ENCODE peak calls at places on chromosomes 16 and 17, in four cellular contexts. One of them, this sample, is unnamed.

GRCh38 chr16:14473488-14473887 is 156.6 kb downstream of the PARN start:
- DNase-seq in ascending aorta: no peak
- DNase-seq in T-helper 17 cell: no peak
- DNase-seq in DND-41: no peak
- DNase-seq in this sample: no peak

GRCh38 chr17:58577696-58578095 is 63.3 kb upstream of the MTMR4 start:
- DNase-seq in DND-41: peak
- DNase-seq in ascending aorta: no peak
- DNase-seq in T-helper 17 cell: peak
- DNase-seq in this sample: no peak

GRCh38 chr17:80596760-80597608 is 52.3 kb downstream of the RPTOR start:
- DNase-seq in ascending aorta: no peak
- DNase-seq in DND-41: no peak
- DNase-seq in T-helper 17 cell: no peak
- DNase-seq in this sample: no peak

GRCh38 chr17:15236281-15237105 is 28.6 kb downstream of the PMP22 start:
- DNase-seq in ascending aorta: no peak
- DNase-seq in DND-41: no peak
- DNase-seq in T-helper 17 cell: no peak
- DNase-seq in this sample: no peak

GRCh38 chr17:3834811-3835210 is 11.2 kb downstream of the NCBP3 start:
- DNase-seq in DND-41: no peak
- DNase-seq in T-helper 17 cell: no peak
- DNase-seq in ascending aorta: no peak
- DNase-seq in this sample: no peak

GRCh38 chr17:51802544-51802943 is 356.0 kb downstream of the CA10 start:
- DNase-seq in T-helper 17 cell: no peak
- DNase-seq in ascending aorta: no peak
- DNase-seq in DND-41: no peak
- DNase-seq in this sample: no peak

GRCh38 chr17:42460371-42460770 is 1.7 kb downstream of the ATP6V0A1 start:
- DNase-seq in DND-41: no peak
- DNase-seq in T-helper 17 cell: no peak
- DNase-seq in ascending aorta: no peak
- DNase-seq in this sample: no peak

GRCh38 chr16:56933828-56934598 is 2.1 kb downstream of the HERPUD1 start:
- DNase-seq in DND-41: no peak
- DNase-seq in T-helper 17 cell: no peak
- DNase-seq in ascending aorta: no peak
- DNase-seq in this sample: no peak

GRCh38 chr17:4735825-4736651 is 3.6 kb upstream of the ZMYND15 start:
- DNase-seq in T-helper 17 cell: no peak
- DNase-seq in ascending aorta: no peak
- DNase-seq in DND-41: no peak
- DNase-seq in this sample: no peak

GRCh38 chr16:68264128-68265077 is at the start of gene SLC7A6:
- DNase-seq in ascending aorta: peak
- DNase-seq in T-helper 17 cell: peak
- DNase-seq in DND-41: peak
- DNase-seq in this sample: no peak

GRCh38 chr17:22142091-22142490 is 449.8 kb downstream of the KCNJ18 start:
- DNase-seq in ascending aorta: no peak
- DNase-seq in DND-41: no peak
- DNase-seq in T-helper 17 cell: no peak
- DNase-seq in this sample: no peak

GRCh38 chr16:58509256-58510096 is 5.8 kb upstream of the SETD6 start:
- DNase-seq in DND-41: peak
- DNase-seq in T-helper 17 cell: no peak
- DNase-seq in ascending aorta: no peak
- DNase-seq in this sample: no peak

GRCh38 chr16:11843206-11843605 is 8.1 kb downstream of the RSL1D1 start:
- DNase-seq in T-helper 17 cell: no peak
- DNase-seq in DND-41: no peak
- DNase-seq in ascending aorta: no peak
- DNase-seq in this sample: no peak

GRCh38 chr17:69597898-69598692 is 183.6 kb downstream of the MAP2K6 start:
- DNase-seq in T-helper 17 cell: no peak
- DNase-seq in ascending aorta: no peak
- DNase-seq in DND-41: no peak
- DNase-seq in this sample: no peak

GRCh38 chr17:4968166-4968915 is 724 bp upstream of the SPAG7 start:
- DNase-seq in T-helper 17 cell: no peak
- DNase-seq in ascending aorta: no peak
- DNase-seq in DND-41: no peak
- DNase-seq in this sample: no peak

GRCh38 chr16:89294486-89294885 is 77.0 kb downstream of the ZNF778 start:
- DNase-seq in DND-41: no peak
- DNase-seq in T-helper 17 cell: no peak
- DNase-seq in ascending aorta: no peak
- DNase-seq in this sample: no peak

GRCh38 chr16:7177875-7178274 is 154.8 kb upstream of the RBFOX1 start:
- DNase-seq in ascending aorta: no peak
- DNase-seq in T-helper 17 cell: no peak
- DNase-seq in DND-41: no peak
- DNase-seq in this sample: no peak

GRCh38 chr17:38741853-38742421 is 6.2 kb downstream of the PCGF2 start:
- DNase-seq in T-helper 17 cell: no peak
- DNase-seq in ascending aorta: no peak
- DNase-seq in DND-41: no peak
- DNase-seq in this sample: no peak

GRCh38 chr16:23072084-23072599 is 77.1 kb downstream of the USP31 start:
- DNase-seq in ascending aorta: peak
- DNase-seq in T-helper 17 cell: no peak
- DNase-seq in DND-41: no peak
- DNase-seq in this sample: peak

GRCh38 chr16:86975445-86975844 is 341.7 kb downstream of the C16orf95 start:
- DNase-seq in DND-41: no peak
- DNase-seq in ascending aorta: peak
- DNase-seq in T-helper 17 cell: no peak
- DNase-seq in this sample: peak

GRCh38 chr16:1036121-1036520 is 36.4 kb upstream of the SSTR5 start:
- DNase-seq in T-helper 17 cell: no peak
- DNase-seq in DND-41: no peak
- DNase-seq in ascending aorta: no peak
- DNase-seq in this sample: no peak

GRCh38 chr17:74153456-74153810 is 50.0 kb upstream of the RPL38 start:
- DNase-seq in DND-41: no peak
- DNase-seq in ascending aorta: no peak
- DNase-seq in T-helper 17 cell: no peak
- DNase-seq in this sample: no peak

GRCh38 chr16:83923581-83924365 is 24.9 kb downstream of the MLYCD start:
- DNase-seq in ascending aorta: no peak
- DNase-seq in DND-41: no peak
- DNase-seq in T-helper 17 cell: no peak
- DNase-seq in this sample: no peak